ENCODE peak calls at places on chromosomes 2 and 18, in seven cellular contexts. L, C, R, N, X, Y and G are unnamed samples.
A peak's percentile ranks its signal among the peaks of the same experiment; 100 is the strongest.

GRCh38 chr2:60352491-60353405 is 200.7 kb downstream of the BCL11A start:
- DNase-seq in Y (no peak), C (no peak), X (no peak), R (no peak), L (no peak), N (no peak), G (no peak)

GRCh38 chr2:114442545-114442944 is at the start of gene DPP10:
- DNase-seq in L (no peak), X (peak; percentile 42), C (no peak), N (no peak), Y (no peak), R (no peak), G (no peak)

GRCh38 chr18:46433121-46433826 is 223.7 kb downstream of the LOXHD1 start:
- DNase-seq in N (no peak), L (no peak), Y (no peak), C (no peak), R (no peak), X (no peak), G (no peak)

GRCh38 chr2:44107974-44108373 is 60.7 kb upstream of the PPM1B start:
- DNase-seq in L (no peak), X (no peak), R (no peak), Y (no peak), N (no peak), C (no peak), G (no peak)

GRCh38 chr2:212592695-212593094 is 54.1 kb upstream of the ERBB4 start:
- DNase-seq in L (no peak), N (no peak), R (no peak), C (no peak), Y (no peak), X (no peak), G (no peak)

GRCh38 chr2:149817206-149817605 is 229.6 kb upstream of the MMADHC start:
- DNase-seq in L (no peak), C (peak; percentile 42), N (no peak), R (no peak), Y (no peak), X (no peak), G (no peak)

GRCh38 chr2:163469561-163469962 is 266.2 kb downstream of the FIGN start:
- DNase-seq in R (no peak), L (no peak), Y (no peak), N (no peak), C (peak; percentile 11), X (no peak), G (no peak)

GRCh38 chr2:164617466-164617865 is 3.8 kb downstream of the GRB14 start:
- DNase-seq in Y (no peak), N (no peak), C (no peak), L (no peak), R (no peak), X (no peak), G (no peak)

GRCh38 chr2:11873766-11874165 is 127.3 kb downstream of the LPIN1 start:
- DNase-seq in N (no peak), L (no peak), R (no peak), X (no peak), Y (no peak), C (no peak), G (no peak)

GRCh38 chr2:134144081-134144596 is 109.7 kb upstream of the MGAT5 start:
- DNase-seq in R (no peak), N (no peak), L (no peak), C (no peak), X (no peak), Y (no peak), G (no peak)

GRCh38 chr2:55162284-55163006 is 69.6 kb downstream of the CLHC1 start:
- DNase-seq in X (no peak), Y (no peak), N (no peak), L (no peak), R (no peak), C (no peak), G (no peak)

GRCh38 chr2:131154071-131154531 is 49.0 kb downstream of the PLEKHB2 start:
- DNase-seq in Y (peak; percentile 39), R (peak; percentile 52), N (peak; percentile 67), X (peak; percentile 76), L (peak; percentile 87), C (no peak), G (no peak)

GRCh38 chr2:21333694-21334093 is 209.9 kb downstream of the TDRD15 start:
- DNase-seq in C (no peak), Y (no peak), L (no peak), X (no peak), R (no peak), N (no peak), G (no peak)

GRCh38 chr18:55401275-55401620 is 186.7 kb downstream of the TCF4 start:
- DNase-seq in N (no peak), Y (no peak), R (no peak), L (no peak), C (no peak), X (no peak), G (no peak)

GRCh38 chr18:33440011-33440383 is 524 bp downstream of the CCDC178 start:
- DNase-seq in X (no peak), C (no peak), R (no peak), N (no peak), L (no peak), Y (no peak), G (no peak)

GRCh38 chr2:144274131-144274530 is 245.8 kb downstream of the ZEB2 start:
- DNase-seq in X (no peak), N (no peak), R (no peak), Y (no peak), C (no peak), L (no peak), G (no peak)